ENCODE peak calls at places on chromosome 7, in five cellular contexts. V, K, E, A and P are unnamed samples.

GRCh38 chr7:155459133-155459866 is 1.4 kb downstream of the EN2 start:
- DNase-seq in K (no peak), E (no peak), A (no peak), V (no peak), P (no peak)

GRCh38 chr7:55343002-55343781 is 21.9 kb upstream of the LANCL2 start:
- DNase-seq in A (no peak), K (no peak), V (no peak), E (no peak), P (no peak)

GRCh38 chr7:71408276-71408675 is 276.3 kb downstream of the GALNT17 start:
- DNase-seq in A (peak; percentile 89), K (no peak), V (no peak), E (no peak), P (no peak)

GRCh38 chr7:69256634-69257081 is 341.6 kb upstream of the AUTS2 start:
- DNase-seq in K (no peak), V (no peak), E (no peak), A (peak; percentile 55), P (no peak)

GRCh38 chr7:103810112-103810744 is 179.2 kb downstream of the RELN start:
- DNase-seq in A (no peak), K (no peak), V (peak; percentile 60), E (no peak), P (no peak)

GRCh38 chr7:32023353-32023752 is 46.9 kb downstream of the PDE1C start:
- DNase-seq in K (no peak), A (no peak), E (no peak), V (no peak), P (no peak)

GRCh38 chr7:44973610-44974401 is 5.0 kb downstream of the MYO1G start:
- DNase-seq in A (peak; percentile 46), K (peak; percentile 52), E (peak; percentile 55), V (no peak), P (peak; percentile 74)

GRCh38 chr7:104153287-104153686 is 54.5 kb downstream of the ORC5 start:
- DNase-seq in A (no peak), V (no peak), K (no peak), E (no peak), P (no peak)

GRCh38 chr7:159040912-159041711 is 103.6 kb downstream of the VIPR2 start:
- DNase-seq in E (no peak), K (no peak), V (no peak), A (no peak), P (no peak)

GRCh38 chr7:23938937-23939552 is 229.0 kb downstream of the STK31 start:
- DNase-seq in K (peak; percentile 77), V (peak; percentile 82), A (peak; percentile 24), E (peak; percentile 12), P (peak; percentile 30)

GRCh38 chr7:48114115-48114514 is 25.1 kb downstream of the UPP1 start:
- DNase-seq in K (no peak), V (no peak), E (no peak), A (no peak), P (no peak)

GRCh38 chr7:38451840-38452239 is 178.4 kb upstream of the TARP start:
- DNase-seq in A (peak; percentile 15), V (no peak), E (no peak), K (peak; percentile 12), P (no peak)

GRCh38 chr7:105224884-105225651 is 163.7 kb downstream of the SRPK2 start:
- DNase-seq in E (peak; percentile 7), K (peak; percentile 58), V (no peak), A (no peak), P (peak; percentile 49)

GRCh38 chr7:8433477-8434289 is at the start of gene NXPH1:
- DNase-seq in E (no peak), A (no peak), K (no peak), V (peak; percentile 84), P (peak; percentile 28)

GRCh38 chr7:41967156-41967555 is 264.3 kb upstream of the INHBA start:
- DNase-seq in E (no peak), V (no peak), A (no peak), K (no peak), P (no peak)

GRCh38 chr7:122768827-122769226 is 66.1 kb upstream of the RNF148 start:
- DNase-seq in A (no peak), V (no peak), K (no peak), E (no peak), P (no peak)

GRCh38 chr7:123682690-123683089 is 27.0 kb downstream of the LMOD2 start:
- DNase-seq in K (peak; percentile 67), V (peak; percentile 51), A (peak; percentile 37), E (peak; percentile 60), P (peak; percentile 84)

GRCh38 chr7:43639858-43640491 is 57.1 kb downstream of the STK17A start:
- DNase-seq in K (no peak), V (no peak), A (no peak), E (no peak), P (no peak)

GRCh38 chr7:157615101-157615817 is 278.5 kb downstream of the DNAJB6 start:
- DNase-seq in E (no peak), K (no peak), V (no peak), A (peak; percentile 70), P (no peak)

GRCh38 chr7:158329014-158329610 is 258.5 kb downstream of the PTPRN2 start:
- DNase-seq in A (no peak), V (peak; percentile 55), E (no peak), K (no peak), P (no peak)

GRCh38 chr7:55170335-55170734 is 151.5 kb downstream of the EGFR start:
- DNase-seq in A (no peak), V (no peak), E (no peak), K (no peak), P (no peak)

GRCh38 chr7:28988818-28989595 is 30.9 kb upstream of the TRIL start:
- DNase-seq in E (no peak), V (no peak), A (no peak), K (peak; percentile 48), P (no peak)

GRCh38 chr7:87886875-87887274 is 10.6 kb downstream of the DBF4 start:
- DNase-seq in A (peak; percentile 32), K (peak; percentile 30), E (peak; percentile 42), V (no peak), P (peak; percentile 54)

GRCh38 chr7:92813390-92814024 is 22.9 kb downstream of the CDK6 start:
- DNase-seq in E (peak; percentile 85), A (no peak), V (peak; percentile 68), K (no peak), P (no peak)

GRCh38 chr7:45181991-45182855 is 24.6 kb downstream of the RAMP3 start:
- DNase-seq in E (no peak), K (no peak), A (no peak), V (no peak), P (no peak)

GRCh38 chr7:84258628-84259027 is 64.0 kb upstream of the SEMA3A start:
- DNase-seq in K (peak; percentile 27), A (no peak), V (no peak), E (no peak), P (no peak)

GRCh38 chr7:112193915-112194502 is 12.2 kb downstream of the DOCK4 start:
- DNase-seq in V (no peak), A (no peak), K (no peak), E (no peak), P (no peak)

GRCh38 chr7:45978010-45978681 is 57.1 kb upstream of the IGFBP3 start:
- DNase-seq in K (peak; percentile 33), E (no peak), A (no peak), V (no peak), P (no peak)

GRCh38 chr7:128906766-128907559 is 3.5 kb downstream of the KCP start:
- DNase-seq in E (no peak), A (peak; percentile 3), V (no peak), K (no peak), P (no peak)

GRCh38 chr7:151954866-151955820 is 1.1 kb upstream of the GALNTL5 start:
- DNase-seq in E (no peak), V (peak; percentile 70), A (no peak), K (no peak), P (no peak)